ENCODE peak calls at places on chromosome 9, in nine cellular contexts. N is body of pancreas, A is A549, Z is lower leg skin, O is K562, J is spleen, Y is stomach, T is ovary, K is heart left ventricle. S is an unnamed sample.
A peak's percentile ranks its signal among the peaks of the same experiment; 100 is the strongest.

GRCh38 chr9:112575107-112575506 is 88.5 kb downstream of the KIAA1958 start:
- DNase-seq in N (no peak), A (no peak), Z (no peak), O (no peak), J (no peak), Y (no peak), T (no peak), K (no peak), S (no peak)

GRCh38 chr9:33167949-33168535 is 906 bp upstream of the B4GALT1 start:
- DNase-seq in N (no peak), A (no peak), Z (no peak), O (no peak), J (no peak), Y (no peak), T (no peak), K (no peak), S (no peak)

GRCh38 chr9:106862115-106862945 is 636 bp upstream of the ZNF462 start:
- DNase-seq in N (no peak), A (peak; percentile 43), Z (no peak), O (no peak), J (no peak), Y (no peak), T (peak; percentile 61), K (no peak), S (peak; percentile 26)

GRCh38 chr9:125997510-125997823 is 250.3 kb downstream of the PBX3 start:
- DNase-seq in N (no peak), A (no peak), Z (no peak), O (no peak), J (no peak), Y (no peak), T (no peak), K (no peak), S (no peak)

GRCh38 chr9:37302277-37302676 is 120.2 kb upstream of the GRHPR start:
- DNase-seq in N (no peak), A (no peak), Z (no peak), O (no peak), J (no peak), Y (no peak), T (no peak), K (no peak), S (no peak)

GRCh38 chr9:101445353-101446029 is 9.9 kb upstream of the ALDOB start:
- DNase-seq in N (no peak), A (no peak), Z (no peak), O (no peak), J (no peak), Y (no peak), T (no peak), K (no peak), S (no peak)

GRCh38 chr9:74066128-74066527 is 431.0 kb upstream of the RORB start:
- DNase-seq in N (no peak), A (no peak), Z (no peak), O (no peak), J (no peak), Y (no peak), T (no peak), K (no peak), S (no peak)

GRCh38 chr9:93237535-93237934 is 53.6 kb downstream of the WNK2 start:
- DNase-seq in N (no peak), A (no peak), Z (no peak), O (no peak), J (no peak), Y (no peak), T (no peak), K (no peak), S (no peak)

GRCh38 chr9:79580065-79580464 is 8.3 kb downstream of the TLE4 start:
- DNase-seq in N (no peak), A (no peak), Z (no peak), O (no peak), J (no peak), Y (no peak), T (no peak), K (no peak), S (no peak)

GRCh38 chr9:98085955-98086354 is 29.4 kb downstream of the NANS start:
- DNase-seq in N (no peak), A (peak; percentile 13), Z (no peak), O (peak; percentile 41), J (peak; percentile 29), Y (no peak), T (no peak), K (no peak), S (no peak)

GRCh38 chr9:91177661-91178280 is 183.9 kb downstream of the AUH start:
- DNase-seq in N (no peak), A (no peak), Z (peak; percentile 85), O (no peak), J (peak; percentile 85), Y (peak; percentile 26), T (no peak), K (no peak), S (no peak)

GRCh38 chr9:120856700-120857099 is 14.0 kb upstream of the PSMD5 start:
- DNase-seq in N (peak; percentile 89), A (no peak), Z (no peak), O (no peak), J (no peak), Y (peak; percentile 88), T (no peak), K (no peak), S (no peak)

GRCh38 chr9:37309136-37309535 is 113.4 kb upstream of the GRHPR start:
- DNase-seq in N (no peak), A (peak; percentile 44), Z (no peak), O (no peak), J (no peak), Y (no peak), T (no peak), K (no peak), S (no peak)

GRCh38 chr9:107020040-107020530 is 157.1 kb downstream of the ZNF462 start:
- DNase-seq in N (no peak), A (no peak), Z (no peak), O (no peak), J (no peak), Y (no peak), T (no peak), K (no peak), S (peak; percentile 42)

GRCh38 chr9:17578577-17578910 is 322 bp upstream of the SH3GL2 start:
- DNase-seq in N (no peak), A (no peak), Z (no peak), O (no peak), J (no peak), Y (no peak), T (no peak), K (no peak), S (no peak)

GRCh38 chr9:17578911-17579793 is at the start of gene SH3GL2:
- DNase-seq in N (peak; percentile 48), A (peak; percentile 35), Z (no peak), O (no peak), J (no peak), Y (peak; percentile 82), T (peak; percentile 43), K (peak; percentile 40), S (no peak)

GRCh38 chr9:17574342-17574741 is 4.5 kb upstream of the SH3GL2 start:
- DNase-seq in N (no peak), A (no peak), Z (no peak), O (no peak), J (no peak), Y (no peak), T (no peak), K (no peak), S (no peak)

DNA sequence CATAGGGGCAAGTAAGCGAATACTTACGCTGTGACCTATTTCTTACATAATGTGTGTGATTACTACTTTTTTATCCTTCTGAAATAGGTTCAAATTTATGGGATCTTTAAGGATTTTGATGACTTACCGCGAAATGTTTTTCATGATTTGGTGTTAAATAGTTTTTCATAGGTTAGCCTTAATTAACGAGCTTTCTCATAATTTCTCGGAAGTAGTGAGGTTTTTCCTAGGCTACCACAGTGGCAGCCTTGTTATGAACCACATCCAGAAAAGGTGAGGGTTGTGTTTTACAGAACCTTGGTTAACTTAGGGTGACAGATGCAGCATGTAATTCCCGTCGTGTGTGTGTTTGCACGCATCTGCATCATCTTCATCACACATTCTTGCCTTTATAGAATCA is 1.3 kb downstream of the SH3GL2 start:
- DNase-seq in N (no peak), A (no peak), Z (no peak), O (no peak), J (no peak), Y (no peak), T (no peak), K (no peak), S (no peak)
- H3K4me3 ChIP-seq in N (no peak overlapping the region), A (no peak overlapping the region), Z (no peak overlapping the region), O (no peak overlapping the region), J (no peak overlapping the region), Y (no peak overlapping the region), T (no peak overlapping the region), K (no peak overlapping the region), S (no peak overlapping the region)

GRCh38 chr9:136484153-136485048 is 1.6 kb upstream of the SEC16A start:
- DNase-seq in N (peak; percentile 78), A (peak; percentile 73), Z (peak; percentile 92), O (no peak), J (peak; percentile 93), Y (peak; percentile 76), T (no peak), K (peak; percentile 48), S (no peak)
- TF ChIP-seq CTCF in N (no peak), A (no peak), Z (no peak), O (no peak), J (no peak), Y (no peak), T (no peak), K (no peak), S (no peak)

GRCh38 chr9:27861887-27862286 is 288.6 kb upstream of the C9orf72 start:
- DNase-seq in N (no peak), A (no peak), Z (no peak), O (no peak), J (no peak), Y (no peak), T (no peak), K (no peak), S (no peak)

GRCh38 chr9:27866741-27867140 is 293.5 kb upstream of the C9orf72 start:
- DNase-seq in N (no peak), A (no peak), Z (no peak), O (no peak), J (no peak), Y (no peak), T (no peak), K (no peak), S (no peak)

GRCh38 chr9:27870404-27870803 is 297.1 kb upstream of the C9orf72 start:
- DNase-seq in N (no peak), A (no peak), Z (no peak), O (no peak), J (no peak), Y (no peak), T (no peak), K (no peak), S (no peak)

DNA sequence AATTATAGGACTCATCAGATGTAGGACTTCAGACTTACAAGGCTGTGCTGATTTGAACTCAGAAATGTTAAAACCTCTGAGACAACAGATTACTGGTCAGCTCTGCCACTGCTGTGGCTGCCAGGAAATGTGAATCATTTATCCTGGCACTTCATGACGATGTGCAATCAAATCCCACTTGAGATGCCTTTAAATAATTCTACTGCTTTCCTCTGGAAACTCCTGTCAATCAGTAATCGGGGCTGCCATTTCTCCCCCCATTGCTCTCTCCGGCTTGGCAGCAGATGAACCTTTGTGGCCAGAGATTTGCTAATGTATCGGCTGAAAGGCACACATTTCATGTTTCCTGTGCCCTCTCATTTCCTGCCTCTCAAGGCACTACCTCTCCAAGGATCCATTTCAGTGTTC is 291.8 kb upstream of the C9orf72 start:
- DNase-seq in N (no peak), A (no peak), Z (no peak), O (no peak), J (no peak), Y (no peak), T (no peak), K (no peak), S (no peak)
- TF ChIP-seq POLR2A in N (no peak), A (no peak), Z (no peak), O (no peak), J (no peak), Y (no peak), T (no peak), K (no peak), S (no peak)

GRCh38 chr9:18438300-18438925 is 35.5 kb upstream of the ADAMTSL1 start:
- DNase-seq in N (peak; percentile 17), A (no peak), Z (peak; percentile 83), O (no peak), J (no peak), Y (peak; percentile 29), T (peak; percentile 64), K (peak; percentile 26), S (no peak)
- H3K4me3 ChIP-seq in N (no peak overlapping the region), A (no peak overlapping the region), Z (no peak overlapping the region), O (no peak overlapping the region), J (peak overlapping the region; percentile 7), Y (peak overlapping the region; percentile 47), T (peak overlapping the region; percentile 31), K (peak overlapping the region; percentile 51), S (peak overlapping the region; percentile 57)